ENCODE peak calls at places on chromosomes 5 and 9, in six cellular contexts. B, Y, Z, O, E and S are unnamed samples.

GRCh38 chr9:36870960-36871359 is 163.1 kb downstream of the PAX5 start:
- DNase-seq in O (no peak), E (no peak), B (no peak), Z (no peak), Y (no peak), S (no peak)

GRCh38 chr5:148125641-148126040 is 42.7 kb upstream of the SPINK14 start:
- DNase-seq in O (no peak), B (peak; percentile 12), Y (no peak), E (no peak), Z (no peak), S (no peak)

GRCh38 chr9:4111233-4112000 is 188.5 kb downstream of the GLIS3 start:
- DNase-seq in B (no peak), Z (no peak), E (no peak), O (no peak), Y (no peak), S (no peak)

GRCh38 chr5:157263586-157264090 is 2.3 kb upstream of the CYFIP2 start:
- DNase-seq in B (no peak), O (no peak), Y (no peak), E (no peak), Z (no peak), S (no peak)

GRCh38 chr5:74641778-74642542 is 1.4 kb upstream of the ENC1 start:
- DNase-seq in E (peak; percentile 86), B (peak; percentile 76), Y (peak; percentile 56), O (peak; percentile 48), Z (peak; percentile 25), S (peak; percentile 45)

GRCh38 chr9:135363556-135363955 is 116.0 kb upstream of the PPP1R26 start:
- DNase-seq in O (no peak), Z (no peak), Y (no peak), B (no peak), E (peak; percentile 39), S (no peak)

GRCh38 chr9:106718996-106719395 is 144.0 kb upstream of the ZNF462 start:
- DNase-seq in E (no peak), Z (no peak), Y (no peak), O (no peak), B (peak; percentile 50), S (peak; percentile 26)

GRCh38 chr9:112125961-112126388 is 49.1 kb downstream of the SUSD1 start:
- DNase-seq in Z (no peak), O (no peak), Y (no peak), E (no peak), B (no peak), S (no peak)

GRCh38 chr5:176740131-176740701 is 70.1 kb upstream of the UNC5A start:
- DNase-seq in E (no peak), Z (no peak), O (no peak), Y (no peak), B (no peak), S (no peak)

GRCh38 chr5:17219006-17219422 is 1.6 kb downstream of the BASP1 start:
- DNase-seq in O (peak; percentile 53), Z (no peak), B (peak; percentile 32), E (peak; percentile 46), Y (no peak), S (no peak)

GRCh38 chr5:59559323-59559722 is 334.2 kb downstream of the PDE4D start:
- DNase-seq in E (no peak), Y (no peak), B (no peak), Z (no peak), O (no peak), S (no peak)

GRCh38 chr9:88628114-88628513 is 93.1 kb downstream of the NXNL2 start:
- DNase-seq in Y (no peak), E (no peak), O (no peak), Z (no peak), B (no peak), S (no peak)

GRCh38 chr5:41776435-41776834 is 93.8 kb downstream of the OXCT1 start:
- DNase-seq in Z (no peak), Y (no peak), B (no peak), O (no peak), E (no peak), S (no peak)

GRCh38 chr5:57025961-57026360 is 74.0 kb upstream of the MIER3 start:
- DNase-seq in O (no peak), E (no peak), Y (no peak), Z (no peak), B (no peak), S (no peak)

GRCh38 chr5:180382926-180383325 is 29.8 kb upstream of the GFPT2 start:
- DNase-seq in O (no peak), B (no peak), Y (no peak), Z (no peak), E (no peak), S (no peak)

GRCh38 chr5:145805819-145806218 is 29.3 kb downstream of the PRELID2 start:
- DNase-seq in O (no peak), Y (no peak), E (no peak), B (no peak), Z (no peak), S (no peak)

GRCh38 chr5:77774981-77775772 is 962 bp downstream of the TBCA start:
- DNase-seq in E (no peak), Y (no peak), O (peak; percentile 55), B (no peak), Z (peak; percentile 21), S (no peak)

GRCh38 chr9:127979333-127980055 is 1.3 kb downstream of the EEIG1 start:
- DNase-seq in Y (no peak), O (peak; percentile 79), Z (no peak), B (peak; percentile 55), E (peak; percentile 89), S (no peak)

GRCh38 chr9:27125936-27126335 is 16.9 kb downstream of the TEK start:
- DNase-seq in E (no peak), Y (no peak), B (peak; percentile 81), Z (no peak), O (no peak), S (no peak)

GRCh38 chr9:3848445-3849114 is 322.8 kb upstream of the RFX3 start:
- DNase-seq in Y (no peak), E (peak; percentile 28), B (peak; percentile 57), O (no peak), Z (no peak), S (no peak)

GRCh38 chr9:97390791-97391406 is 21.0 kb upstream of the TDRD7 start:
- DNase-seq in Z (no peak), E (no peak), Y (no peak), O (no peak), B (no peak), S (no peak)

GRCh38 chr9:22241611-22242010 is 205.0 kb upstream of the DMRTA1 start:
- DNase-seq in Z (no peak), E (no peak), O (no peak), B (no peak), Y (no peak), S (no peak)

GRCh38 chr5:35112300-35112699 is 64.6 kb upstream of the AGXT2 start:
- DNase-seq in Z (no peak), E (no peak), B (no peak), O (no peak), Y (no peak), S (no peak)

GRCh38 chr5:68817696-68818695 is 275.8 kb upstream of the SLC30A5 start:
- DNase-seq in E (peak; percentile 26), B (no peak), O (peak; percentile 80), Z (no peak), Y (no peak), S (no peak)
- TF ChIP-seq CTCF in E (no peak), B (no peak), O (peak; percentile 11), Z (no peak), Y (no peak), S (no peak)

GRCh38 chr5:31854181-31854624 is 215.3 kb downstream of the PDZD2 start:
- DNase-seq in B (peak; percentile 78), Z (no peak), Y (peak; percentile 47), O (no peak), E (peak; percentile 59), S (no peak)
- H3K4me3 ChIP-seq in B (peak overlapping the region; percentile 73), Z (peak overlapping the region; percentile 65), Y (peak overlapping the region; percentile 65), O (peak overlapping the region; percentile 67), E (peak overlapping the region; percentile 66), S (peak overlapping the region; percentile 41)

GRCh38 chr5:37554938-37555337 is 175.8 kb downstream of the WDR70 start:
- DNase-seq in Z (no peak), Y (no peak), O (no peak), E (no peak), B (peak; percentile 34), S (no peak)
- TF ChIP-seq CTCF in Z (no peak), Y (no peak), O (peak; percentile 15), E (no peak), B (peak; percentile 73), S (no peak)

DNA sequence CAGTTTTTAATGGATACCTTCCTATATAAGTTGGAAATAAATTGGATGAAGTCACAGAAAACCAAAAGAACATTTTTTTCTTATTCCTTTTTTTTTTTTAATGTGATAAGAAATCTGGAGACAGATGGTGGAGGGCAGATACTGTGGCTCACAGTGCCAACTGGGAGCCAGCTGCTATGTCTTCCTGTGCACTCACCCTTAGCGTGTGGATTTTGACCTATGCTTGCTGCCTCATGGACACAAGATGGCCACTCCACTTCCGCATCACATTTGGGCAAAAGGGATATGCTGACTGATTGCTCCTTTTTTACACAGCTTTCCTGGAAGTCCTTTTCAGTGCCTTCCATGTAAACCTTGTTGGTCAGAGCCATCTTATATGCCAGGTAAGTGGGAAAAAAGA is 342.7 kb downstream of the MAN2A1 start:
- DNase-seq in E (no peak), B (no peak), O (no peak), Z (no peak), Y (no peak), S (no peak)
- H3K4me3 ChIP-seq in E (no peak overlapping the region), B (no peak overlapping the region), O (no peak overlapping the region), Z (no peak overlapping the region), Y (no peak overlapping the region), S (no peak overlapping the region)

DNA sequence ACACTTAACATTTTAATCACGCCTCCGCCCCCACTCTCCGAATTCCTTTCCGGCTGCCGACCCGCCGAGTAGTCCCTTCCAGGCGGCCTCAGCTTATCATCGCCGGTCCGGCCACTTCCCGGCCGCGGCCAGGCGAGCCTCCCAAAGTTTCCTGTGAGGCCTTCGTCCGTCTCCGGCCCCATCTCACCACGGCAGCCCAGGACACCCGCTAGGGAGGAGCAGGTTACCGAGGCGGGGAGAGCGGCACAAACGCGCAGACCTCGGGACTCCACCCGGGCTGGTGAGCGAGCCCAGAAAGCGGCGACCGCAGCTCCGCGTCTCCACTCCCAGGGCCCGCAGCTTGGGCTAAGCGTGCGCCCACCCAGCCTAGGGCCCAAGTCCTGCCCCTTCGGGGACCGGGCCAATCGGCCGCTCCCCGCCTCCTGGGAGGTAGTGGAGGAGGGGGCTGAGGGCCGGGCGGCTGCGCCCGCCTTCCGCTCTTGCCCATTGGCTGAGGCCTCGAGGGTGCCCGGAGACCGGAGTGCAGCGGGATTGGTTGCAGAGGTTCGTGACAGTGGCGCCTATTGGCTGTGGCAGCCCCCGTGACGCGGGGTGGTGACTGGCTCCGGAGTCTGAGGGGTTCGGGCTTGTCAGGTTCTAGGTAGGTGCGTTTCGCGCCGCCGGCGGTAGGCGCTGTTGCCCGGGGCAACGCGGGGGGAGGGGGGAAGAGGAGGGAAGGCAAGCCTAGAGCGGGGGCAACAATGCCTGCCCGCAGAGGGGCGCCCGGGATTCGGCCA is 845 bp downstream of the FER start:
- DNase-seq in O (peak; percentile 99), B (peak; percentile 100), Y (peak; percentile 99), Z (peak; percentile 99), E (peak; percentile 99), S (peak; percentile 95)
- TF ChIP-seq CTCF in O (no peak), B (peak; percentile 13), Y (no peak), Z (no peak), E (peak; percentile 46), S (peak; percentile 13)